ENCODE peak calls at places on chromosomes 12 and 14, in four cellular contexts. Y is K562, X is HepG2, L is H1. W is an unnamed sample.

GRCh38 chr12:113467514-113468364 is 3.9 kb downstream of the LHX5 start:
- DNase-seq in Y (peak; percentile 39), X (no peak), L (peak; percentile 82), W (no peak)

GRCh38 chr12:130083746-130084145 is 78.5 kb upstream of the FZD10 start:
- DNase-seq in Y (no peak), X (no peak), L (no peak), W (no peak)

GRCh38 chr12:14954269-14954668 is 7.1 kb downstream of the ARHGDIB start:
- DNase-seq in Y (no peak), X (no peak), L (no peak), W (no peak)

GRCh38 chr14:38837333-38838048 is 265.5 kb downstream of the SEC23A start:
- DNase-seq in Y (no peak), X (no peak), L (no peak), W (no peak)

GRCh38 chr14:75306917-75307699 is 28.5 kb downstream of the FOS start:
- DNase-seq in Y (peak; percentile 55), X (no peak), L (no peak), W (no peak)

GRCh38 chr14:102442241-102443211 is 67.0 kb downstream of the ANKRD9 start:
- DNase-seq in Y (no peak), X (peak; percentile 85), L (no peak), W (no peak)

GRCh38 chr12:11855993-11856374 is 206.5 kb downstream of the ETV6 start:
- DNase-seq in Y (no peak), X (no peak), L (no peak), W (no peak)

GRCh38 chr14:57487771-57488170 is 5.9 kb downstream of the CCDC198 start:
- DNase-seq in Y (no peak), X (no peak), L (no peak), W (no peak)

GRCh38 chr14:95477411-95478089 is 38.9 kb downstream of the SYNE3 start:
- DNase-seq in Y (no peak), X (no peak), L (no peak), W (no peak)

GRCh38 chr14:46140445-46140844 is 511.1 kb downstream of the RPL10L start:
- DNase-seq in Y (no peak), X (no peak), L (no peak), W (no peak)

GRCh38 chr14:70515796-70516195 is 19.0 kb downstream of the ADAM20 start:
- DNase-seq in Y (no peak), X (no peak), L (no peak), W (no peak)

GRCh38 chr14:57378661-57379060 is 11.7 kb upstream of the NAA30 start:
- DNase-seq in Y (no peak), X (no peak), L (no peak), W (no peak)

GRCh38 chr12:120799417-120800045 is 73.9 kb downstream of the ACADS start:
- DNase-seq in Y (peak; percentile 24), X (peak; percentile 63), L (no peak), W (peak; percentile 28)

GRCh38 chr12:632102-632696 is 31.0 kb downstream of the NINJ2 start:
- DNase-seq in Y (no peak), X (peak; percentile 93), L (no peak), W (no peak)

GRCh38 chr14:77189479-77189878 is 7.9 kb downstream of the TMEM63C start:
- DNase-seq in Y (no peak), X (no peak), L (no peak), W (no peak)

GRCh38 chr12:130849561-130850417 is 10.7 kb upstream of the STX2 start:
- DNase-seq in Y (no peak), X (peak; percentile 89), L (no peak), W (no peak)

GRCh38 chr14:99467338-99468075 is 13.2 kb downstream of the SETD3 start:
- DNase-seq in Y (no peak), X (no peak), L (no peak), W (no peak)

GRCh38 chr12:95978351-95978750 is 17.8 kb downstream of the HAL start:
- DNase-seq in Y (no peak), X (no peak), L (no peak), W (no peak)

GRCh38 chr12:122003646-122004611 is 17.8 kb upstream of the BCL7A start:
- DNase-seq in Y (peak; percentile 14), X (no peak), L (no peak), W (no peak)

GRCh38 chr14:75981426-75981825 is 369 bp downstream of the TGFB3 start:
- DNase-seq in Y (peak; percentile 12), X (peak; percentile 18), L (peak; percentile 54), W (peak; percentile 60)

GRCh38 chr14:74140374-74140850 is 55.7 kb downstream of the LIN52 start:
- DNase-seq in Y (peak; percentile 24), X (no peak), L (no peak), W (no peak)

GRCh38 chr12:12671850-12672660 is 23.9 kb downstream of the GPR19 start:
- DNase-seq in Y (no peak), X (no peak), L (no peak), W (no peak)

GRCh38 chr12:70748809-70749208 is 111.6 kb upstream of the PTPRB start:
- DNase-seq in Y (no peak), X (no peak), L (no peak), W (no peak)

GRCh38 chr12:96091833-96092232 is 56.4 kb upstream of the LTA4H start:
- DNase-seq in Y (no peak), X (peak; percentile 18), L (no peak), W (no peak)

GRCh38 chr12:25083211-25083610 is 111.7 kb downstream of the DNAI7 start:
- DNase-seq in Y (no peak), X (no peak), L (no peak), W (no peak)

GRCh38 chr12:48969847-48970701 is 1.5 kb downstream of the WNT10B start:
- DNase-seq in Y (no peak), X (no peak), L (peak; percentile 69), W (no peak)

GRCh38 chr14:105346880-105347586 is 32.5 kb downstream of the PACS2 start:
- DNase-seq in Y (no peak), X (no peak), L (no peak), W (no peak)

GRCh38 chr12:70043490-70044138 is 199.6 kb upstream of the CNOT2 start:
- DNase-seq in Y (no peak), X (no peak), L (no peak), W (no peak)

GRCh38 chr12:117857632-117858274 is 111.0 kb downstream of the KSR2 start:
- DNase-seq in Y (peak; percentile 58), X (peak; percentile 35), L (peak; percentile 87), W (peak; percentile 25)

GRCh38 chr14:89004195-89004594 is 179.7 kb downstream of the TTC8 start:
- DNase-seq in Y (no peak), X (no peak), L (no peak), W (no peak)

GRCh38 chr14:29804481-29804880 is 123.2 kb downstream of the PRKD1 start:
- DNase-seq in Y (no peak), X (no peak), L (no peak), W (no peak)

GRCh38 chr14:58152569-58152857 is 500 bp upstream of the ARMH4 start:
- DNase-seq in Y (no peak), X (no peak), L (no peak), W (no peak)

GRCh38 chr14:31024577-31025334 is 693 bp upstream of the AP4S1 start:
- DNase-seq in Y (no peak), X (no peak), L (no peak), W (no peak)

GRCh38 chr14:96501383-96501745 is 818 bp upstream of the PAPOLA start:
- DNase-seq in Y (no peak), X (no peak), L (no peak), W (no peak)

GRCh38 chr14:96501746-96502620 is at the start of gene PAPOLA:
- DNase-seq in Y (peak; percentile 96), X (peak; percentile 90), L (peak; percentile 97), W (peak; percentile 90)

GRCh38 chr14:96497586-96497985 is 4.6 kb upstream of the PAPOLA start:
- DNase-seq in Y (no peak), X (no peak), L (no peak), W (no peak)

GRCh38 chr14:96507723-96508122 is 5.5 kb downstream of the PAPOLA start:
- DNase-seq in Y (no peak), X (no peak), L (no peak), W (no peak)

GRCh38 chr14:96502621-96503251 is 554 bp downstream of the PAPOLA start:
- DNase-seq in Y (peak; percentile 57), X (peak; percentile 26), L (peak; percentile 64), W (no peak)
- TF ChIP-seq BRCA1 in Y (no peak), X (no peak), L (no peak), W (no peak)

DNA sequence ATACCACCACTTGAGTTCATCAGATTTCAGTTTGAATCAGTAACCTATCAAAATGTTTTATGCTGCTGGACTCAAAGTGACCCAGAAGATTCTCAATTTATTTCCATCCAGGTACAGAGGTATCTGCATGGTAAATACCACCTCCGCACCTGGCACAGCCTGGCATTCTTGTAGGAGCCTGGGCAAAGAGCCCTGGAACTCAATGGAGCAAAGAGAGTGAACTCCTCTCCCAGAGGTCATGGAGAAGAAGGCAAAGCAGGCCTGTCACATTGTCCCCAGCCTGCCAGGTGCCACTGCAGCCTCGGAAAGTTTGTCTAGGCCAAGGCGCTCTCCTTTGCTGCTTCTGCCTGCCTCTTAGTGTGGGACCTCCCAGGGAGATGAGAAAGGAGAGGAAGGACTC is 319.8 kb downstream of the ZFP36L1 start:
- DNase-seq in Y (no peak), X (no peak), L (no peak), W (no peak)
- TF ChIP-seq BRCA1 in Y (no peak), X (no peak), L (no peak), W (no peak)

GRCh38 chr12:127145929-127146789 is 1120.8 kb upstream of the TMEM132C start:
- DNase-seq in Y (peak; percentile 93), X (no peak), L (no peak), W (no peak)
- TF ChIP-seq BRCA1 in Y (no peak), X (no peak), L (no peak), W (no peak)

GRCh38 chr14:21437063-21437901 is 18.6 kb downstream of the CHD8 start:
- DNase-seq in Y (peak; percentile 97), X (peak; percentile 100), L (peak; percentile 100), W (peak; percentile 94)

GRCh38 chr14:21436567-21437062 is 19.3 kb downstream of the CHD8 start:
- DNase-seq in Y (no peak), X (no peak), L (no peak), W (no peak)

DNA sequence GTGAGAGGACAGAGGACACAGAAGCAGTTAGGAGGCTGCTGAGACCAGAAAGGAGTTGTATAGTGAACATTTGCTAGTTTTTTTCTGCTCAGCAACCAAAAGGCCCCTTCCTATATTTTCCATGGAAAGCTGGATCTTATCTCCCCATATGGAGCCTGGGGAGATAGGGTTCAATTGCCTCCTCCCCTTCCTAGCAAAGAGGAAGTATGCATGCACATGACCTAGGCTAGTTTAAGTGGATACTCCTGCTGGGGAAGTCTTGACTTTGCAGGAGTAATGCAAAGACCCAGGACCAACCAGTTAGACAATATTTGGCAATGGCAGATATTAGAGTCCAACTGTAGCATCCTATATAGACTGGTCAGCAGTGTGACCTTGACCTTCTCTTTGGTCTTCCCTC is 15.1 kb downstream of the CHD8 start:
- DNase-seq in Y (peak; percentile 49), X (peak; percentile 16), L (no peak), W (no peak)
- TF ChIP-seq BRCA1 in Y (no peak), X (no peak), L (no peak), W (no peak)

W was measured in GM12878.